ENCODE peak calls at places on chromosomes 16 and 17, in ten cellular contexts. C, K, V, F, H, E, X, I, Y and J are unnamed samples.

GRCh38 chr17:56038136-56038535 is 115.1 kb upstream of the ANKFN1 start:
- DNase-seq in C (no peak), K (no peak), V (no peak), F (no peak), H (no peak), E (no peak), X (no peak), I (no peak), Y (no peak), J (no peak)

GRCh38 chr17:50593321-50593720 is 32.8 kb downstream of the CACNA1G start:
- DNase-seq in C (peak), K (peak), V (peak), F (peak), H (no peak), E (no peak), X (no peak), I (no peak), Y (no peak), J (peak)

GRCh38 chr17:41907633-41908539 is 10.9 kb downstream of the ACLY start:
- DNase-seq in C (no peak), K (peak), V (no peak), F (no peak), H (no peak), E (no peak), X (no peak), I (peak), Y (no peak), J (peak)

GRCh38 chr17:64005734-64006167 is 7.6 kb downstream of the PRR29 start:
- DNase-seq in C (peak), K (peak), V (no peak), F (no peak), H (peak), E (no peak), X (no peak), I (no peak), Y (no peak), J (peak)

GRCh38 chr17:1999557-2000251 is 25.4 kb downstream of the RTN4RL1 start:
- DNase-seq in C (peak), K (peak), V (peak), F (peak), H (no peak), E (no peak), X (peak), I (no peak), Y (peak), J (peak)

GRCh38 chr17:59756236-59756818 is 48.9 kb downstream of the VMP1 start:
- DNase-seq in C (no peak), K (no peak), V (no peak), F (no peak), H (no peak), E (peak), X (no peak), I (peak), Y (peak), J (no peak)

GRCh38 chr16:30922420-30922959 is 882 bp upstream of the FBXL19 start:
- DNase-seq in C (peak), K (peak), V (peak), F (peak), H (peak), E (peak), X (peak), I (peak), Y (peak), J (peak)

GRCh38 chr16:3027983-3028715 is 4.3 kb downstream of the THOC6 start:
- DNase-seq in C (peak), K (peak), V (peak), F (peak), H (no peak), E (no peak), X (peak), I (no peak), Y (peak), J (peak)

GRCh38 chr17:77386502-77387192 is 245.9 kb downstream of the SEC14L1 start:
- DNase-seq in C (no peak), K (no peak), V (no peak), F (no peak), H (no peak), E (no peak), X (no peak), I (no peak), Y (no peak), J (no peak)

GRCh38 chr17:35801583-35802224 is 6.3 kb upstream of the MMP28 start:
- DNase-seq in C (no peak), K (peak), V (peak), F (no peak), H (peak), E (peak), X (peak), I (no peak), Y (peak), J (no peak)

GRCh38 chr17:1779571-1780074 is 17.8 kb downstream of the SERPINF1 start:
- DNase-seq in C (peak), K (no peak), V (peak), F (no peak), H (peak), E (peak), X (peak), I (peak), Y (peak), J (no peak)

GRCh38 chr16:67346328-67346727 is 19.7 kb downstream of the LRRC36 start:
- DNase-seq in C (no peak), K (no peak), V (peak), F (no peak), H (no peak), E (no peak), X (no peak), I (no peak), Y (no peak), J (no peak)

GRCh38 chr17:7885357-7886226 is 3.0 kb upstream of the CHD3 start:
- DNase-seq in C (peak), K (peak), V (peak), F (peak), H (peak), E (no peak), X (peak), I (no peak), Y (peak), J (peak)

GRCh38 chr17:39231587-39232551 is 6.1 kb upstream of the STAC2 start:
- DNase-seq in C (no peak), K (peak), V (no peak), F (peak), H (no peak), E (no peak), X (no peak), I (no peak), Y (peak), J (peak)

GRCh38 chr16:4315185-4316102 is at the start of gene GLIS2:
- DNase-seq in C (peak), K (peak), V (peak), F (peak), H (no peak), E (no peak), X (peak), I (no peak), Y (peak), J (peak)

GRCh38 chr17:14201087-14201486 is 35.6 kb downstream of the CDRT15 start:
- DNase-seq in C (no peak), K (no peak), V (no peak), F (no peak), H (no peak), E (no peak), X (no peak), I (no peak), Y (peak), J (no peak)

GRCh38 chr16:47492428-47493357 is 31.6 kb downstream of the PHKB start:
- DNase-seq in C (peak), K (peak), V (peak), F (no peak), H (peak), E (no peak), X (peak), I (no peak), Y (peak), J (no peak)

GRCh38 chr17:64009571-64010402 is 10.6 kb downstream of the ICAM2 start:
- DNase-seq in C (no peak), K (no peak), V (no peak), F (no peak), H (peak), E (no peak), X (no peak), I (no peak), Y (no peak), J (no peak)

GRCh38 chr16:54511181-54511731 is 224.7 kb upstream of the IRX3 start:
- DNase-seq in C (no peak), K (no peak), V (no peak), F (no peak), H (no peak), E (peak), X (no peak), I (no peak), Y (peak), J (no peak)

GRCh38 chr16:5865231-5865630 is 767.6 kb upstream of the EEF2KMT start:
- DNase-seq in C (no peak), K (no peak), V (no peak), F (no peak), H (no peak), E (no peak), X (no peak), I (peak), Y (no peak), J (no peak)

GRCh38 chr16:1300664-1301476 is 8.6 kb upstream of the UBE2I start:
- DNase-seq in C (peak), K (peak), V (peak), F (peak), H (peak), E (no peak), X (peak), I (no peak), Y (peak), J (peak)

GRCh38 chr16:72261127-72261526 is 89.2 kb upstream of the PMFBP1 start:
- DNase-seq in C (no peak), K (no peak), V (no peak), F (no peak), H (no peak), E (no peak), X (no peak), I (no peak), Y (no peak), J (no peak)

GRCh38 chr16:29646947-29647346 is 16.1 kb upstream of the SPN start:
- DNase-seq in C (no peak), K (no peak), V (no peak), F (no peak), H (no peak), E (no peak), X (no peak), I (no peak), Y (no peak), J (no peak)

GRCh38 chr17:43200127-43200526 is 11.5 kb upstream of the TMEM106A start:
- DNase-seq in C (no peak), K (peak), V (no peak), F (no peak), H (no peak), E (no peak), X (no peak), I (no peak), Y (no peak), J (no peak)

GRCh38 chr17:39636587-39636926 is 387 bp upstream of the STARD3 start:
- DNase-seq in C (no peak), K (no peak), V (no peak), F (no peak), H (no peak), E (no peak), X (no peak), I (no peak), Y (no peak), J (no peak)

GRCh38 chr17:26963163-26963503 is 330.8 kb upstream of the WSB1 start:
- DNase-seq in C (no peak), K (no peak), V (no peak), F (no peak), H (no peak), E (no peak), X (no peak), I (no peak), Y (no peak), J (no peak)

GRCh38 chr16:86739178-86739577 is 160.8 kb downstream of the FOXL1 start:
- DNase-seq in C (no peak), K (no peak), V (no peak), F (no peak), H (no peak), E (no peak), X (no peak), I (no peak), Y (no peak), J (no peak)

GRCh38 chr17:74454197-74455024 is 12.0 kb upstream of the CD300A start:
- DNase-seq in C (peak), K (peak), V (peak), F (peak), H (peak), E (no peak), X (peak), I (no peak), Y (peak), J (peak)

GRCh38 chr17:15479697-15480096 is 12.3 kb upstream of the CDRT4 start:
- DNase-seq in C (no peak), K (no peak), V (no peak), F (no peak), H (no peak), E (no peak), X (no peak), I (no peak), Y (peak), J (no peak)

GRCh38 chr17:78101112-78101511 is 27.4 kb downstream of the TMC6 start:
- DNase-seq in C (no peak), K (no peak), V (no peak), F (no peak), H (no peak), E (no peak), X (no peak), I (no peak), Y (no peak), J (no peak)

GRCh38 chr17:75615301-75615700 is 17.9 kb upstream of the SMIM5 start:
- DNase-seq in C (no peak), K (peak), V (no peak), F (no peak), H (no peak), E (no peak), X (no peak), I (no peak), Y (no peak), J (no peak)

GRCh38 chr16:80899804-80900592 is 95.6 kb upstream of the CDYL2 start:
- DNase-seq in C (peak), K (peak), V (peak), F (no peak), H (peak), E (peak), X (peak), I (no peak), Y (peak), J (peak)

GRCh38 chr16:57039148-57039812 is 49.9 kb downstream of the NLRC5 start:
- DNase-seq in C (no peak), K (no peak), V (no peak), F (no peak), H (no peak), E (no peak), X (no peak), I (no peak), Y (peak), J (no peak)

GRCh38 chr16:79752421-79752820 is 151.9 kb upstream of the MAF start:
- DNase-seq in C (no peak), K (no peak), V (no peak), F (no peak), H (no peak), E (no peak), X (no peak), I (no peak), Y (no peak), J (no peak)

GRCh38 chr17:61412860-61413653 is 13.4 kb downstream of the TBX2 start:
- DNase-seq in C (no peak), K (peak), V (no peak), F (no peak), H (peak), E (no peak), X (peak), I (no peak), Y (no peak), J (no peak)

GRCh38 chr17:63680700-63681099 is 19.2 kb downstream of the LIMD2 start:
- DNase-seq in C (no peak), K (no peak), V (no peak), F (no peak), H (no peak), E (no peak), X (no peak), I (no peak), Y (no peak), J (no peak)

GRCh38 chr16:15032547-15033308 is 23.1 kb downstream of the NTAN1 start:
- DNase-seq in C (no peak), K (no peak), V (no peak), F (no peak), H (no peak), E (no peak), X (no peak), I (no peak), Y (no peak), J (no peak)

GRCh38 chr17:48577946-48578615 is at the start of gene HOXB4:
- DNase-seq in C (peak), K (no peak), V (no peak), F (peak), H (peak), E (no peak), X (peak), I (no peak), Y (peak), J (peak)

GRCh38 chr17:48579738-48580543 is 1.8 kb upstream of the HOXB4 start:
- DNase-seq in C (no peak), K (no peak), V (no peak), F (no peak), H (no peak), E (no peak), X (no peak), I (no peak), Y (peak), J (no peak)

GRCh38 chr17:48577330-48577945 is 712 bp downstream of the HOXB4 start:
- DNase-seq in C (no peak), K (no peak), V (no peak), F (no peak), H (no peak), E (no peak), X (no peak), I (no peak), Y (peak), J (no peak)

GRCh38 chr17:48576479-48577309 is 1.5 kb downstream of the HOXB4 start:
- DNase-seq in C (no peak), K (no peak), V (no peak), F (no peak), H (no peak), E (no peak), X (no peak), I (no peak), Y (peak), J (no peak)

GRCh38 chr17:48578616-48579560 is 738 bp upstream of the HOXB4 start:
- DNase-seq in C (no peak), K (no peak), V (no peak), F (no peak), H (no peak), E (no peak), X (no peak), I (no peak), Y (peak), J (no peak)
- TF ChIP-seq CTCF in C (no peak), K (no peak), V (no peak), F (no peak), H (no peak), E (no peak), X (no peak), I (no peak), Y (no peak), J (no peak)

GRCh38 chr17:3658784-3659449 is 9.5 kb downstream of the TAX1BP3 start:
- DNase-seq in C (no peak), K (no peak), V (no peak), F (no peak), H (no peak), E (no peak), X (no peak), I (no peak), Y (no peak), J (no peak)

GRCh38 chr17:3660311-3660891 is 8.0 kb downstream of the TAX1BP3 start:
- DNase-seq in C (no peak), K (no peak), V (peak), F (no peak), H (no peak), E (no peak), X (no peak), I (no peak), Y (no peak), J (no peak)

GRCh38 chr17:3657588-3657869 is 10.8 kb downstream of the TAX1BP3 start:
- DNase-seq in C (no peak), K (no peak), V (no peak), F (no peak), H (no peak), E (no peak), X (no peak), I (no peak), Y (no peak), J (no peak)

GRCh38 chr17:3657874-3658783 is 10.2 kb downstream of the TAX1BP3 start:
- DNase-seq in C (no peak), K (no peak), V (no peak), F (no peak), H (no peak), E (no peak), X (no peak), I (no peak), Y (no peak), J (no peak)

GRCh38 chr17:3659541-3660111 is 8.8 kb downstream of the TAX1BP3 start:
- DNase-seq in C (peak), K (no peak), V (peak), F (no peak), H (peak), E (peak), X (peak), I (no peak), Y (peak), J (peak)
- TF ChIP-seq CTCF in C (no peak), K (no peak), V (peak), F (no peak), H (peak), E (peak), X (peak), I (peak), Y (peak), J (no peak)

GRCh38 chr16:74623214-74623842 is 16.4 kb upstream of the GLG1 start:
- DNase-seq in C (no peak), K (no peak), V (no peak), F (no peak), H (no peak), E (no peak), X (no peak), I (no peak), Y (peak), J (no peak)
- TF ChIP-seq CTCF in C (peak), K (peak), V (peak), F (peak), H (peak), E (peak), X (peak), I (peak), Y (peak), J (peak)

GRCh38 chr16:12341966-12342365 is 365.4 kb downstream of the SNX29 start:
- DNase-seq in C (no peak), K (no peak), V (no peak), F (no peak), H (no peak), E (no peak), X (no peak), I (no peak), Y (no peak), J (no peak)

GRCh38 chr16:12340151-12340733 is 363.7 kb downstream of the SNX29 start:
- DNase-seq in C (no peak), K (no peak), V (peak), F (no peak), H (no peak), E (no peak), X (no peak), I (no peak), Y (peak), J (peak)

GRCh38 chr16:12339686-12340085 is 363.2 kb downstream of the SNX29 start:
- DNase-seq in C (no peak), K (no peak), V (no peak), F (no peak), H (no peak), E (no peak), X (no peak), I (no peak), Y (peak), J (no peak)

GRCh38 chr16:12343913-12344312 is 367.4 kb downstream of the SNX29 start:
- DNase-seq in C (no peak), K (no peak), V (no peak), F (no peak), H (no peak), E (no peak), X (no peak), I (no peak), Y (no peak), J (no peak)

GRCh38 chr16:12341423-12341822 is 364.9 kb downstream of the SNX29 start:
- DNase-seq in C (no peak), K (no peak), V (no peak), F (no peak), H (no peak), E (no peak), X (no peak), I (no peak), Y (peak), J (peak)
- TF ChIP-seq CTCF in C (no peak), K (no peak), V (no peak), F (no peak), H (peak), E (peak), X (no peak), I (peak), Y (no peak), J (no peak)

DNA sequence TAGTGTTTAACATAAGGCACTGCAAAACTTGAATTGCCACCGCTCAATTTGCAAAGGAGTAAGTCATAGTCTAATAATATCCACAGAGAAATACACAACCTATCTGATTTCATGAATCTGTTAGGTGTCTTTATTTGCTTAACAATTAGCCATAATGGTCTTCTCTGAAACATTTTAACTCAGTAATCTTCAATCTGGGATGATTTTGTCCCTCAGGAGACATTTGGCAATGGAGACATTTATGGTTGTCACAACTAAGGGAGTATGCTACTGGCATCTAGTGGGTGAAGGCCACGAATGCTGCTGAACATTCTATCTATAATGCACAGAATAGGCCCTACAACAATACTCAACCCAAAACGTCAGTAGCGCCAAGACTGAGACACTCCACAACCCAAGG is 4.3 kb downstream of the UBE2G1 start:
- DNase-seq in C (no peak), K (peak), V (no peak), F (no peak), H (no peak), E (no peak), X (no peak), I (no peak), Y (peak), J (no peak)
- TF ChIP-seq CTCF in C (no peak), K (peak), V (peak), F (no peak), H (peak), E (peak), X (no peak), I (peak), Y (peak), J (no peak)

GRCh38 chr17:32192379-32192778 is 50.1 kb downstream of the RHOT1 start:
- DNase-seq in C (no peak), K (no peak), V (no peak), F (no peak), H (no peak), E (no peak), X (no peak), I (no peak), Y (peak), J (no peak)
- TF ChIP-seq CTCF in C (no peak), K (no peak), V (no peak), F (no peak), H (no peak), E (no peak), X (no peak), I (no peak), Y (no peak), J (no peak)

DNA sequence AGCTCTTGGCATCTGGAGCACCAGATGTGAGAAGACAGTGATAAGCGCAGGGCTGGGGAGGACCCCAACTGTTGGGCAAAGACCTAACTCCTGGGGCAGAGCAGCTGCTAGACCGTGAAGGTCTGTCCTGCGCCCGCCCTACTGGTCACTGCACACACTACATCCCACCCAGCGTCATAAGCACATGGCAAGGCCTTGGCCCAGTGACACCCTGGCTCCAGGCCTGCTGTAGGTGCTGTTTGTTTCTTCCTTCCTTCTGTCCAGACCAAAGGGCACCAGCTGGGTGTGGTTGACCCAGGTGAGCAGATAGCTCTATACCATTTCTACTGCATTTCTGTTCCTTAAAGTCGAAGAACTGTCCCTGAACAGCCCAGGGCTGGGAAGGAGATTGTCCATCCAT is 6.4 kb downstream of the TRPV3 start:
- DNase-seq in C (no peak), K (no peak), V (no peak), F (no peak), H (no peak), E (no peak), X (no peak), I (no peak), Y (no peak), J (no peak)
- TF ChIP-seq CTCF in C (no peak), K (no peak), V (no peak), F (no peak), H (no peak), E (no peak), X (no peak), I (no peak), Y (no peak), J (no peak)